ENCODE peak calls at places on chromosomes 2 and 18, in four cellular contexts. N is Kasumi-1, U is KG1, P is T-helper 22 cell. G is an unnamed sample.

GRCh38 chr2:119809329-119810038 is 49.8 kb downstream of the PTPN4 start:
- DNase-seq in N (no peak), U (no peak), P (no peak), G (peak)

GRCh38 chr2:197031805-197032204 is 105.3 kb upstream of the PGAP1 start:
- DNase-seq in P (no peak), N (no peak), U (no peak), G (no peak)

GRCh38 chr2:46967990-46968647 is 52.5 kb upstream of the MCFD2 start:
- DNase-seq in P (no peak), U (no peak), N (no peak), G (peak)

GRCh38 chr2:177474904-177475474 is 82.4 kb downstream of the AGPS start:
- DNase-seq in N (no peak), U (no peak), P (no peak), G (peak)

GRCh38 chr18:48835119-48835518 is 115.6 kb downstream of the SMAD7 start:
- DNase-seq in P (no peak), N (no peak), U (no peak), G (no peak)

GRCh38 chr2:24313744-24314632 is 46.3 kb downstream of the ITSN2 start:
- DNase-seq in U (no peak), N (no peak), P (no peak), G (peak)

GRCh38 chr2:59296279-59296678 is 1055.2 kb upstream of the FANCL start:
- DNase-seq in N (no peak), P (no peak), U (no peak), G (no peak)

GRCh38 chr2:9756692-9757250 is 86.5 kb upstream of the TAF1B start:
- DNase-seq in N (no peak), U (no peak), P (no peak), G (no peak)

GRCh38 chr18:41396211-41396610 is 558.8 kb upstream of the PIK3C3 start:
- DNase-seq in P (no peak), N (no peak), U (no peak), G (no peak)

GRCh38 chr2:83971547-83971946 is 487.5 kb downstream of the SUCLG1 start:
- DNase-seq in U (no peak), P (no peak), N (peak), G (no peak)

GRCh38 chr2:233361298-233361697 is 7.0 kb downstream of the DGKD start:
- DNase-seq in P (no peak), U (no peak), N (no peak), G (no peak)

GRCh38 chr2:101306410-101306809 is 2.1 kb downstream of the RNF149 start:
- DNase-seq in U (no peak), P (no peak), N (peak), G (peak)

GRCh38 chr2:220006152-220006551 is 378.7 kb downstream of the SLC4A3 start:
- DNase-seq in P (no peak), U (no peak), N (no peak), G (peak)

GRCh38 chr18:55048892-55049291 is 89.6 kb upstream of the CCDC68 start:
- DNase-seq in N (peak), P (no peak), U (no peak), G (peak)

GRCh38 chr2:180225118-180225517 is 218.0 kb upstream of the CWC22 start:
- DNase-seq in N (no peak), U (no peak), P (no peak), G (no peak)

GRCh38 chr2:156492979-156493378 is 56.8 kb downstream of the GPD2 start:
- DNase-seq in U (no peak), P (no peak), N (no peak), G (no peak)

GRCh38 chr2:1727796-1728474 is 16.4 kb downstream of the PXDN start:
- DNase-seq in P (no peak), N (no peak), U (no peak), G (no peak)

GRCh38 chr2:197286805-197287595 is 23.6 kb downstream of the ANKRD44 start:
- DNase-seq in U (no peak), N (no peak), P (peak), G (peak)

GRCh38 chr2:71064110-71064611 is 4.3 kb upstream of the NAGK start:
- DNase-seq in P (no peak), U (no peak), N (no peak), G (no peak)

GRCh38 chr2:2269989-2270562 is 61.0 kb downstream of the MYT1L start:
- DNase-seq in N (no peak), U (no peak), P (no peak), G (peak)

GRCh38 chr2:229445501-229446294 is 174.6 kb upstream of the PID1 start:
- DNase-seq in P (no peak), U (no peak), N (no peak), G (peak)

GRCh38 chr2:74560591-74560990 is 6.1 kb downstream of the DOK1 start:
- DNase-seq in N (no peak), P (no peak), U (no peak), G (peak)

GRCh38 chr2:46653539-46653938 is 174.2 kb downstream of the TMEM247 start:
- DNase-seq in N (no peak), U (no peak), P (no peak), G (peak)

GRCh38 chr2:167110345-167110744 is 222.1 kb downstream of the XIRP2 start:
- DNase-seq in N (no peak), U (no peak), P (no peak), G (no peak)

GRCh38 chr18:22005191-22005824 is 164.1 kb upstream of the GATA6 start:
- DNase-seq in U (no peak), N (no peak), P (no peak), G (no peak)

GRCh38 chr2:31331156-31331555 is 83.4 kb downstream of the XDH start:
- DNase-seq in U (no peak), P (no peak), N (no peak), G (no peak)

GRCh38 chr2:29329899-29330298 is 214.7 kb downstream of the CLIP4 start:
- DNase-seq in N (no peak), U (no peak), P (no peak), G (peak)

G was measured in GM23248.